ENCODE peak calls at places on chromosome 3, in four cellular contexts. One of them, this sample, is unnamed.

GRCh38 chr3:149180057-149180573 is 41.5 kb downstream of the CP start:
- DNase-seq in fibroblast of lung: peak
- DNase-seq in colonic mucosa: peak
- DNase-seq in IMR-90: peak
- DNase-seq in this sample: peak

GRCh38 chr3:108125550-108126071 is 34.8 kb upstream of the CD47 start:
- DNase-seq in IMR-90: no peak
- DNase-seq in fibroblast of lung: no peak
- DNase-seq in colonic mucosa: no peak
- DNase-seq in this sample: no peak

GRCh38 chr3:13427662-13428603 is 7.8 kb upstream of the NUP210 start:
- DNase-seq in IMR-90: no peak
- DNase-seq in colonic mucosa: no peak
- DNase-seq in fibroblast of lung: no peak
- DNase-seq in this sample: no peak

GRCh38 chr3:154310840-154311239 is 13.4 kb downstream of the DHX36 start:
- DNase-seq in fibroblast of lung: peak
- DNase-seq in IMR-90: peak
- DNase-seq in colonic mucosa: no peak
- DNase-seq in this sample: no peak

GRCh38 chr3:126424751-126425150 is 30.0 kb downstream of the CFAP100 start:
- DNase-seq in colonic mucosa: no peak
- DNase-seq in IMR-90: no peak
- DNase-seq in fibroblast of lung: no peak
- DNase-seq in this sample: no peak

GRCh38 chr3:59660852-59661624 is 611.2 kb upstream of the CFAP20DC start:
- DNase-seq in IMR-90: peak
- DNase-seq in colonic mucosa: peak
- DNase-seq in fibroblast of lung: peak
- DNase-seq in this sample: peak

GRCh38 chr3:48058089-48058488 is 41.9 kb upstream of the MAP4 start:
- DNase-seq in IMR-90: no peak
- DNase-seq in fibroblast of lung: peak
- DNase-seq in colonic mucosa: no peak
- DNase-seq in this sample: peak

GRCh38 chr3:71258116-71258515 is 325.4 kb downstream of the FOXP1 start:
- DNase-seq in colonic mucosa: no peak
- DNase-seq in IMR-90: peak
- DNase-seq in fibroblast of lung: peak
- DNase-seq in this sample: no peak

GRCh38 chr3:70856414-70857162 is 544.1 kb upstream of the MDFIC2 start:
- DNase-seq in colonic mucosa: no peak
- DNase-seq in fibroblast of lung: peak
- DNase-seq in IMR-90: peak
- DNase-seq in this sample: peak

GRCh38 chr3:128278761-128279593 is 125.7 kb downstream of the EEFSEC start:
- DNase-seq in IMR-90: peak
- DNase-seq in colonic mucosa: peak
- DNase-seq in fibroblast of lung: peak
- DNase-seq in this sample: peak

GRCh38 chr3:154759966-154760365 is 320.2 kb upstream of the MME start:
- DNase-seq in fibroblast of lung: no peak
- DNase-seq in colonic mucosa: no peak
- DNase-seq in IMR-90: no peak
- DNase-seq in this sample: no peak

GRCh38 chr3:5317572-5317971 is 130.1 kb downstream of the EDEM1 start:
- DNase-seq in colonic mucosa: no peak
- DNase-seq in fibroblast of lung: no peak
- DNase-seq in IMR-90: peak
- DNase-seq in this sample: no peak

GRCh38 chr3:27073903-27074302 is 295.3 kb downstream of the NEK10 start:
- DNase-seq in fibroblast of lung: no peak
- DNase-seq in IMR-90: no peak
- DNase-seq in colonic mucosa: no peak
- DNase-seq in this sample: no peak

GRCh38 chr3:99545941-99546580 is 92.3 kb upstream of the COL8A1 start:
- DNase-seq in fibroblast of lung: peak
- DNase-seq in IMR-90: peak
- DNase-seq in colonic mucosa: no peak
- DNase-seq in this sample: no peak

GRCh38 chr3:82509951-82510603 is 748.6 kb upstream of the GBE1 start:
- DNase-seq in fibroblast of lung: no peak
- DNase-seq in IMR-90: no peak
- DNase-seq in colonic mucosa: no peak
- DNase-seq in this sample: no peak

GRCh38 chr3:126983653-126984390 is 907 bp downstream of the PLXNA1 start:
- DNase-seq in colonic mucosa: no peak
- DNase-seq in IMR-90: no peak
- DNase-seq in fibroblast of lung: peak
- DNase-seq in this sample: peak

GRCh38 chr3:52153389-52154096 is 680 bp downstream of the POC1A start:
- DNase-seq in fibroblast of lung: no peak
- DNase-seq in IMR-90: peak
- DNase-seq in colonic mucosa: peak
- DNase-seq in this sample: peak

GRCh38 chr3:9279959-9280358 is 30.5 kb upstream of the SRGAP3 start:
- DNase-seq in fibroblast of lung: no peak
- DNase-seq in colonic mucosa: no peak
- DNase-seq in IMR-90: peak
- DNase-seq in this sample: no peak

GRCh38 chr3:184745526-184745925 is 33.7 kb upstream of the MAGEF1 start:
- DNase-seq in fibroblast of lung: no peak
- DNase-seq in IMR-90: no peak
- DNase-seq in colonic mucosa: no peak
- DNase-seq in this sample: no peak

GRCh38 chr3:156350786-156351185 is 204.1 kb downstream of the SSR3 start:
- DNase-seq in fibroblast of lung: no peak
- DNase-seq in colonic mucosa: no peak
- DNase-seq in IMR-90: no peak
- DNase-seq in this sample: no peak

GRCh38 chr3:133712017-133712416 is 34.2 kb upstream of the TF start:
- DNase-seq in IMR-90: no peak
- DNase-seq in colonic mucosa: no peak
- DNase-seq in fibroblast of lung: no peak
- DNase-seq in this sample: no peak

GRCh38 chr3:108489776-108490175 is 20.6 kb downstream of the MYH15 start:
- DNase-seq in IMR-90: peak
- DNase-seq in colonic mucosa: peak
- DNase-seq in fibroblast of lung: peak
- DNase-seq in this sample: peak

GRCh38 chr3:149813367-149814281 is 609 bp downstream of the RNF13 start:
- DNase-seq in colonic mucosa: peak
- DNase-seq in fibroblast of lung: peak
- DNase-seq in IMR-90: peak
- DNase-seq in this sample: peak

GRCh38 chr3:122245513-122246174 is 62.2 kb downstream of the CASR start:
- DNase-seq in IMR-90: peak
- DNase-seq in colonic mucosa: no peak
- DNase-seq in fibroblast of lung: no peak
- DNase-seq in this sample: peak

GRCh38 chr3:25582242-25582641 is 82.5 kb downstream of the TOP2B start:
- DNase-seq in IMR-90: peak
- DNase-seq in fibroblast of lung: peak
- DNase-seq in colonic mucosa: no peak
- DNase-seq in this sample: no peak

GRCh38 chr3:64438837-64439236 is 213.6 kb upstream of the PRICKLE2 start:
- DNase-seq in fibroblast of lung: no peak
- DNase-seq in IMR-90: no peak
- DNase-seq in colonic mucosa: no peak
- DNase-seq in this sample: no peak

GRCh38 chr3:84877092-84877491 is 81.7 kb upstream of the CADM2 start:
- DNase-seq in fibroblast of lung: no peak
- DNase-seq in IMR-90: no peak
- DNase-seq in colonic mucosa: no peak
- DNase-seq in this sample: no peak

GRCh38 chr3:143121240-143122088 is 1.9 kb downstream of the CHST2 start:
- DNase-seq in IMR-90: peak
- DNase-seq in colonic mucosa: peak
- DNase-seq in fibroblast of lung: peak
- DNase-seq in this sample: no peak

GRCh38 chr3:171285287-171285686 is 174.9 kb downstream of the TNIK start:
- DNase-seq in IMR-90: no peak
- DNase-seq in colonic mucosa: no peak
- DNase-seq in fibroblast of lung: no peak
- DNase-seq in this sample: no peak
- H3K9ac ChIP-seq in IMR-90: no peak
- H3K9ac ChIP-seq in colonic mucosa: no peak
- H3K9ac ChIP-seq in fibroblast of lung: no peak
- H3K9ac ChIP-seq in this sample: no peak

GRCh38 chr3:172596394-172596706 is 73.1 kb upstream of the TNFSF10 start:
- DNase-seq in IMR-90: no peak
- DNase-seq in colonic mucosa: no peak
- DNase-seq in fibroblast of lung: no peak
- DNase-seq in this sample: no peak

GRCh38 chr3:172591876-172592771 is 68.9 kb upstream of the TNFSF10 start:
- DNase-seq in IMR-90: peak
- DNase-seq in fibroblast of lung: no peak
- DNase-seq in colonic mucosa: no peak
- DNase-seq in this sample: peak

GRCh38 chr3:172598904-172599303 is 75.7 kb upstream of the TNFSF10 start:
- DNase-seq in IMR-90: no peak
- DNase-seq in colonic mucosa: no peak
- DNase-seq in fibroblast of lung: no peak
- DNase-seq in this sample: no peak

GRCh38 chr3:172592898-172593669 is 69.9 kb upstream of the TNFSF10 start:
- DNase-seq in IMR-90: no peak
- DNase-seq in fibroblast of lung: no peak
- DNase-seq in colonic mucosa: no peak
- DNase-seq in this sample: peak

GRCh38 chr3:172595648-172596393 is 72.6 kb upstream of the TNFSF10 start:
- DNase-seq in IMR-90: peak
- DNase-seq in fibroblast of lung: peak
- DNase-seq in colonic mucosa: peak
- DNase-seq in this sample: peak
- H3K9ac ChIP-seq in IMR-90: no peak
- H3K9ac ChIP-seq in fibroblast of lung: no peak
- H3K9ac ChIP-seq in colonic mucosa: no peak
- H3K9ac ChIP-seq in this sample: no peak

DNA sequence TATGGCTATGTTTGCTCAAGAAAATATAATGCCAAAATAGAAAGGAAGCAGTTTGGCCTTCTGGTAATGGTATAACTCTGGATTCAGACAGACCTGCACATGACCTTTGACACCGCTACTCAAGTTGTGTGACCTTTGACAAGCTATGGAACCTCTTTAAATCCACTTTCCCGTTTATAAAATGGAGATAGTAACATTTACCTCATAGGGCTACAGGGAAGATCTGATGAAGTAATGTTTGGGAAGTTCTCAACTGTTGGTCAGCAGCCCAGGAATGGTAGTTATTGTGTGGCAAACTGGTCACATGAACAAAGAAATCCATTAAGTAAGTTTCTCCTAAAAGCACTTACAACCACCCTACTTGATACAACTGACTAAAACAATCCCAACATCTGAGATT is 95.1 kb upstream of the PHLDB2 start:
- DNase-seq in fibroblast of lung: peak
- DNase-seq in colonic mucosa: no peak
- DNase-seq in IMR-90: peak
- DNase-seq in this sample: peak
- H3K9ac ChIP-seq in fibroblast of lung: no peak
- H3K9ac ChIP-seq in colonic mucosa: no peak
- H3K9ac ChIP-seq in IMR-90: no peak
- H3K9ac ChIP-seq in this sample: no peak

GRCh38 chr3:197541756-197542539 is 13.8 kb downstream of the BDH1 start:
- DNase-seq in IMR-90: peak
- DNase-seq in colonic mucosa: no peak
- DNase-seq in fibroblast of lung: peak
- DNase-seq in this sample: peak
- H3K9ac ChIP-seq in IMR-90: no peak
- H3K9ac ChIP-seq in colonic mucosa: no peak
- H3K9ac ChIP-seq in fibroblast of lung: no peak
- H3K9ac ChIP-seq in this sample: no peak

GRCh38 chr3:188185717-188186236 is 31.8 kb downstream of the LPP start:
- DNase-seq in IMR-90: no peak
- DNase-seq in fibroblast of lung: no peak
- DNase-seq in colonic mucosa: peak
- DNase-seq in this sample: peak
- H3K9ac ChIP-seq in IMR-90: no peak
- H3K9ac ChIP-seq in fibroblast of lung: no peak
- H3K9ac ChIP-seq in colonic mucosa: no peak
- H3K9ac ChIP-seq in this sample: no peak

DNA sequence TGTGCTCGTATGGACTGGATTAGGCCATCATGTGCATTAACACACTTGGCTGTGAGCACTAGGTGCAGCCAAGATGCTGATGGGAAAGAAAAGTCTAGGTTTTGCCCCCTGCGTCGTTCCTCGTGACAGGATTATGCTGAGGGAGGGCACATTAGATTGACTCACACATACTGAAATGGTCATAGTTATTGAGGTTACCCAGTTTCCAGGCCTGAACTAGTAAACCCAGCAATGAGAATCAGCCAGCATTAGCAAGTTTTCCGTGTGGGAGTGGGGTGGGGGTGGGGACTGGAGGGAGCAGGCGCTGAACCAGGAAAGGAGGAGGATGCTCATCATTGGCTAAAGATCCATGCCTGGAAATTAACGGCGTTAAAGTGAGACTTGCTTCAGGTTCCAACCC is 224.9 kb upstream of the TPRG1 start:
- DNase-seq in fibroblast of lung: no peak
- DNase-seq in IMR-90: no peak
- DNase-seq in colonic mucosa: no peak
- DNase-seq in this sample: no peak
- H3K9ac ChIP-seq in fibroblast of lung: no peak
- H3K9ac ChIP-seq in IMR-90: no peak
- H3K9ac ChIP-seq in colonic mucosa: no peak
- H3K9ac ChIP-seq in this sample: no peak

This sample was measured in trophoblast cell.